ENCODE peak calls at places on chromosomes 2 and 18, in five cellular contexts. T is SK-N-SH, Q is HepG2, A is K562, Z is H1. K is an unnamed sample.

GRCh38 chr2:30475542-30475941 is 28.5 kb downstream of the LCLAT1 start:
- DNase-seq in Z (no peak), T (no peak), A (no peak), Q (no peak), K (no peak)

GRCh38 chr2:11681722-11682589 is 12.0 kb upstream of the NTSR2 start:
- DNase-seq in A (peak), Q (peak), T (peak), Z (no peak), K (no peak)

GRCh38 chr2:183903026-183903425 is 695.3 kb upstream of the ZNF804A start:
- DNase-seq in Z (no peak), A (no peak), T (no peak), Q (no peak), K (no peak)

GRCh38 chr2:71500426-71501079 is 47.2 kb downstream of the DYSF start:
- DNase-seq in A (no peak), Z (no peak), T (no peak), Q (no peak), K (no peak)

GRCh38 chr2:59312967-59313943 is 1072.1 kb upstream of the FANCL start:
- DNase-seq in Z (no peak), T (no peak), A (no peak), Q (no peak), K (no peak)

GRCh38 chr2:7706791-7707190 is 789.6 kb downstream of the RNF144A start:
- DNase-seq in Q (no peak), Z (no peak), A (no peak), T (no peak), K (no peak)

GRCh38 chr2:240603081-240603835 is 16.7 kb downstream of the CAPN10 start:
- DNase-seq in A (no peak), Q (no peak), T (no peak), Z (no peak), K (no peak)

GRCh38 chr2:231711677-231712461 is 3.5 kb downstream of the PTMA start:
- DNase-seq in Z (no peak), T (no peak), Q (no peak), A (no peak), K (no peak)

GRCh38 chr2:121376851-121377250 is 91.8 kb upstream of the TFCP2L1 start:
- DNase-seq in Z (no peak), T (no peak), A (no peak), Q (no peak), K (no peak)

GRCh38 chr18:12990662-12990976 is 543 bp upstream of the CEP192 start:
- DNase-seq in Q (peak), T (no peak), Z (no peak), A (no peak), K (no peak)

GRCh38 chr2:64711260-64711659 is 57.5 kb upstream of the SERTAD2 start:
- DNase-seq in Z (no peak), Q (no peak), A (no peak), T (no peak), K (no peak)

GRCh38 chr2:21040468-21041377 is 3.1 kb downstream of the APOB start:
- DNase-seq in Z (no peak), A (no peak), T (no peak), Q (no peak), K (no peak)

GRCh38 chr2:70203086-70203485 is 12.3 kb upstream of the C2orf42 start:
- DNase-seq in Q (no peak), T (no peak), Z (no peak), A (no peak), K (no peak)

GRCh38 chr18:55588001-55588875 is at the start of gene TCF4:
- DNase-seq in A (peak), Q (no peak), Z (no peak), T (peak), K (no peak)

GRCh38 chr2:2901384-2902345 is 476.0 kb downstream of the EIPR1 start:
- DNase-seq in Q (peak), A (no peak), Z (no peak), T (no peak), K (peak)

GRCh38 chr2:67854103-67854502 is 208.7 kb downstream of the C1D start:
- DNase-seq in Q (no peak), A (no peak), Z (no peak), T (peak), K (no peak)

GRCh38 chr2:79178073-79178720 is 18.6 kb upstream of the REG3A start:
- DNase-seq in A (no peak), T (no peak), Z (no peak), Q (no peak), K (no peak)

GRCh38 chr2:31107588-31108300 is 30.5 kb downstream of the GALNT14 start:
- DNase-seq in T (no peak), Z (no peak), A (no peak), Q (no peak), K (no peak)

GRCh38 chr2:85523062-85523905 is 15.7 kb upstream of the MAT2A start:
- DNase-seq in Q (no peak), A (no peak), Z (no peak), T (no peak), K (no peak)

GRCh38 chr2:164840930-164841718 is 499 bp downstream of the COBLL1 start:
- DNase-seq in Z (no peak), Q (peak), T (peak), A (peak), K (no peak)

GRCh38 chr18:72375628-72376027 is 168.5 kb downstream of the CBLN2 start:
- DNase-seq in T (no peak), A (no peak), Z (no peak), Q (no peak), K (no peak)

GRCh38 chr2:177692828-177693269 is 300.3 kb downstream of the AGPS start:
- DNase-seq in T (no peak), Q (no peak), A (no peak), Z (no peak), K (no peak)

GRCh38 chr2:217797661-217798069 is 205.1 kb downstream of the TNS1 start:
- DNase-seq in T (peak), Z (no peak), Q (no peak), A (peak), K (no peak)

GRCh38 chr2:223952280-223952968 is 4.8 kb upstream of the MRPL44 start:
- DNase-seq in Q (no peak), T (no peak), A (no peak), Z (no peak), K (no peak)

GRCh38 chr2:190653231-190653630 is 4.3 kb downstream of the NAB1 start:
- DNase-seq in Q (no peak), Z (no peak), T (no peak), A (no peak), K (no peak)

GRCh38 chr2:207219716-207220414 is 54.1 kb upstream of the KLF7 start:
- DNase-seq in A (no peak), Q (no peak), Z (no peak), T (no peak), K (no peak)

GRCh38 chr2:100641115-100641415 is 78.3 kb downstream of the PDCL3 start:
- DNase-seq in A (no peak), Z (no peak), Q (no peak), T (no peak), K (no peak)

GRCh38 chr2:65061146-65061909 is 5.1 kb downstream of the CEP68 start:
- DNase-seq in Q (no peak), T (no peak), Z (no peak), A (no peak), K (no peak)

GRCh38 chr2:217501887-217502286 is 500.9 kb downstream of the TNS1 start:
- DNase-seq in A (no peak), Z (no peak), Q (no peak), T (no peak), K (no peak)

GRCh38 chr2:204608261-204608660 is 63.0 kb downstream of the PARD3B start:
- DNase-seq in Z (no peak), A (no peak), Q (no peak), T (no peak), K (no peak)

GRCh38 chr2:119294671-119295070 is 71.0 kb downstream of the STEAP3 start:
- DNase-seq in Q (no peak), Z (no peak), A (no peak), T (no peak), K (no peak)

GRCh38 chr18:50674307-50674706 is 114.4 kb downstream of the MAPK4 start:
- DNase-seq in Q (no peak), T (no peak), Z (no peak), A (no peak), K (no peak)

GRCh38 chr2:75379811-75380210 is 180.5 kb upstream of the TACR1 start:
- DNase-seq in T (no peak), Z (no peak), A (no peak), Q (no peak), K (no peak)

GRCh38 chr2:75500633-75501032 is 60.1 kb downstream of the EVA1A start:
- DNase-seq in T (no peak), A (no peak), Z (no peak), Q (no peak), K (no peak)

GRCh38 chr18:3889803-3890202 is 439.8 kb downstream of the TGIF1 start:
- DNase-seq in Z (no peak), T (no peak), Q (peak), A (no peak), K (no peak)

DNA sequence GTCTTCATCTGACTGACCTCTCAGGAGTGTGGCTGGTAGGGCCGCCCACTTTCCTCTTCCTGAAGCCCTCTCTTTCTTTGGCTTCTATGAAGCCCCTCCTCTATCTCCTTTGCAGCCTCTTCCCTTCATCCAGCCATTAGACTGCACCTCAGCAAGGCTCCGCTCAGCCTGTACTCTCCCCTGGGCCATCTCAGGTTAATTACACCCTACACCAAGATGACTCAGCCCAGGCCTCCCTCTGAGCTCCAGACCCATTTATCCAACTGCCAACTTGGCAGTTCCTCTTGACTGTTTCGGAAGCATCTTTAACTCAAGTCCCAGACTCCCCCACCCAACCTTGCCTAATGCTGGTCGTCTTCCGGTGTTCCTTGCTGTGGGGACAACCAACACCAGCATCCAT is 5.8 kb upstream of the WNT6 start:
- DNase-seq in Q (no peak), Z (no peak), A (no peak), T (no peak), K (no peak)
- TF ChIP-seq EP300 in Q (no peak), Z (no peak), A (no peak), T (no peak), K (no peak)

GRCh38 chr2:32403782-32404181 is 47.0 kb downstream of the BIRC6 start:
- DNase-seq in Z (no peak), Q (no peak), T (no peak), A (no peak), K (no peak)

GRCh38 chr2:32399221-32399620 is 42.4 kb downstream of the BIRC6 start:
- DNase-seq in A (no peak), Z (no peak), Q (no peak), T (no peak), K (no peak)

GRCh38 chr2:32402087-32402486 is 45.3 kb downstream of the BIRC6 start:
- DNase-seq in Z (no peak), A (no peak), Q (no peak), T (no peak), K (no peak)

DNA sequence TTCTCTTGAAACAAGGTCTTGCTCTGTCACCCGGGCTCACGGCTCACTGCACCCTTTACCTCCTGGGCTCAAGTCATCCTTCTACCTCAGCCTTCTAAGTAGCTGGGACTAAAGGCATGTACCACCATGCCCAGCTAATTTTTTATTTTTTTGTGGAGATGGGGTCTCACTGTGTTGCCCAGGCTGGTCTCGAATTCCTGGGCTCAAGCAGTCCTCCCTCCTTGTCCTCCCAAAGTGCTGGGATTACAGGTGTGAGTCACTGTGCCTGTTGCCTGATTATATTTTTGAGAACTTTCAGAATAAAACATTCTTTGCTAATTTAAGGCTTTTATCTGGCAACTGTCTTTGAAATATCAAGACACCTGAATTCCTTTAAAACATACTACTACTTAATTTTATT is 47.9 kb downstream of the BIRC6 start:
- DNase-seq in Q (no peak), T (no peak), A (no peak), Z (no peak), K (no peak)
- H3K9ac ChIP-seq in Q (no peak), T (no peak), A (no peak), Z (no peak), K (no peak)

DNA sequence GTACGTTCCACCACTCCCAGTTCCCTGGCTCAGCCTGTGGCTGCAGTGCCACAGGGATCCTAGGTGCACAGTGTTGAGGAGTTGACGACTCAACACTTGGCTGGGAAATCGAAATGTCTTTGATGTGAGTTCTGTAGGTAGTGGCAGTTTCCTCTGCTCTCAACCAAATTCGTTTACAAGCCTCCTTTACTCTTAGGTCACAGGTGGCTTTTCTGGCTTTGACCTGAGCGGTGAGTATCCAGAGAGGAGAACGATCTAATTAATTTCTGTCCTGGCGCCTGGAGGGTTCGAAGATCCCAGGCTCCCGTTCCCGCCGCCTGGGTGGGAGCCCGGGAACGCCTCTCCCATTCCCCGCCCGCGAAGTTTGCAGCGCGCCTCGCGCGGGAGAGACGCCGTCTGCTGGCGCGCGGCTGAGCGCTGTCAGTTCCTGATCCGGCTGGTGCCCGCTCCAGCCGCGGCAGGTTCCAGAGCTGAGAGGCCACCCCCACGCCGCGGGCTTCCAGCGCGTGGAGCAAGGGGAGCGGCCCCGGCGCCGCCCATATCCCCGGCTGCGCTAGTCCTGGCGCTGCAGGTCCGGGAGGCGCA is at the start of gene LAMA3:
- DNase-seq in Q (no peak), Z (no peak), A (no peak), T (peak), K (no peak)
- TF ChIP-seq EP300 in Q (no peak), Z (no peak), A (no peak), T (no peak), K (no peak)

GRCh38 chr2:160667811-160668210 is 174.2 kb upstream of the RBMS1 start:
- DNase-seq in Z (no peak), T (no peak), Q (no peak), A (no peak), K (no peak)
- H3K9ac ChIP-seq in Z (no peak), T (no peak), Q (no peak), A (no peak), K (no peak)

DNA sequence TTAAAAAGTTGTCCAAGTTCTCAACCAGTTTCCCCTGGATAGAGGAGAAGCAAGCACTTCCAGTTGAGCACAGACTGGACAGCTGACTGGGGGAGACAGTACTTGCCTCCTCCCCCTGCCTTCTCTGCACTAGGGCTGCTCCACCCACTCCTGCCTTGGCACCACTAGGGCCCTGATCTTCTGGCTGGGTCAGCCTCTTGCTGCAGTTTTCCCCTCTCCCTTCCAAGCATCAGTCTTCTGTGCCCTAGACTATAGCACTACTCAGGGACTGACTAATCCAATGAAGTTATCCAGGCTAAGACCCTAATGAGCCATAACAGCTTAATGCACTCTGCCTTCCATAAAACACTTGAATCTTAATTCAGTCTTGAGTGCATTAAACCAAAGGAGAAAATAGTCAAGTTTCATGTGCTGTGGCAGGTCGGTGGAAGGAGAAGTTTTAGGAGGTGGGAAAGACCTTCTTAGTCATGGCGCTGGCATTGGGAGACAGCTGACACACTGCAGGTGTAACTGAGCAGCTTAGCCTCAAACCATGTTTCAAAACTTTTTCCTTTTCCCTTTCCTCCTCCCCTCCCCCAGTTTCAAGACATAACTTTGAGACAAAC is 95.7 kb downstream of the BIN1 start:
- DNase-seq in A (no peak), T (no peak), Q (no peak), Z (no peak), K (no peak)
- TF ChIP-seq EP300 in A (no peak), T (no peak), Q (no peak), Z (no peak), K (no peak)

DNA sequence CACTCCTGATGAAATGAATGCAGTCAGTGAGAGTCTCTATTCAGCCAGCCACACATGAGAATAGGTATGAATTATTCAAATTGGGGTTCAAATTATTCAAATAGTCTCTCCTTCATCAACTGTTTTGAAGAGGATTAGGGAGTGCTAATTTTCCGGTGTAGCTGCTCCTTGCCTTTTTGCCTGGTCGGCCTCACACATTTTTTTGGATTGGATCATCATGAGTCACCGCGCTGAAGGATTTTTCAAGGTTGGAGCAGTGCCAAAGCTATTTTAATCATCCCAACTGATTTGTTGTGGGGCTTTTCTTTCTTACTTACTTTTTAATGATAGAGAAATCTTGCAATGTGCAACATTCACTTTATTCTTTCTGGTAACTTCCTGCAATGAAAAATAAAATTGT is 2.4 kb upstream of the DTNA start:
- DNase-seq in Z (no peak), Q (no peak), A (no peak), T (no peak), K (no peak)
- H3K9ac ChIP-seq in Z (no peak), Q (no peak), A (no peak), T (peak), K (no peak)

GRCh38 chr2:63588385-63589147 is at the start of the genes MDH1 and WDPCP:
- DNase-seq in Q (peak), Z (peak), T (peak), A (peak), K (peak)
- TF ChIP-seq EP300 in Q (peak), Z (peak), T (no peak), A (no peak), K (no peak)

GRCh38 chr18:25451077-25451658 is 99.2 kb upstream of the ZNF521 start:
- DNase-seq in Z (no peak), A (no peak), T (no peak), Q (no peak), K (no peak)
- H3K9ac ChIP-seq in Z (no peak), A (no peak), T (no peak), Q (no peak), K (no peak)

GRCh38 chr2:215796160-215796559 is 217.2 kb downstream of the MREG start:
- DNase-seq in Z (no peak), Q (no peak), A (no peak), T (peak), K (no peak)

GRCh38 chr2:215790548-215791421 is 222.6 kb downstream of the MREG start:
- DNase-seq in Q (no peak), T (no peak), A (no peak), Z (no peak), K (no peak)

GRCh38 chr2:215791481-215791937 is 221.8 kb downstream of the MREG start:
- DNase-seq in T (no peak), Z (no peak), A (no peak), Q (peak), K (no peak)

GRCh38 chr2:215794829-215795546 is 218.4 kb downstream of the MREG start:
- DNase-seq in Q (peak), A (no peak), T (no peak), Z (peak), K (no peak)

DNA sequence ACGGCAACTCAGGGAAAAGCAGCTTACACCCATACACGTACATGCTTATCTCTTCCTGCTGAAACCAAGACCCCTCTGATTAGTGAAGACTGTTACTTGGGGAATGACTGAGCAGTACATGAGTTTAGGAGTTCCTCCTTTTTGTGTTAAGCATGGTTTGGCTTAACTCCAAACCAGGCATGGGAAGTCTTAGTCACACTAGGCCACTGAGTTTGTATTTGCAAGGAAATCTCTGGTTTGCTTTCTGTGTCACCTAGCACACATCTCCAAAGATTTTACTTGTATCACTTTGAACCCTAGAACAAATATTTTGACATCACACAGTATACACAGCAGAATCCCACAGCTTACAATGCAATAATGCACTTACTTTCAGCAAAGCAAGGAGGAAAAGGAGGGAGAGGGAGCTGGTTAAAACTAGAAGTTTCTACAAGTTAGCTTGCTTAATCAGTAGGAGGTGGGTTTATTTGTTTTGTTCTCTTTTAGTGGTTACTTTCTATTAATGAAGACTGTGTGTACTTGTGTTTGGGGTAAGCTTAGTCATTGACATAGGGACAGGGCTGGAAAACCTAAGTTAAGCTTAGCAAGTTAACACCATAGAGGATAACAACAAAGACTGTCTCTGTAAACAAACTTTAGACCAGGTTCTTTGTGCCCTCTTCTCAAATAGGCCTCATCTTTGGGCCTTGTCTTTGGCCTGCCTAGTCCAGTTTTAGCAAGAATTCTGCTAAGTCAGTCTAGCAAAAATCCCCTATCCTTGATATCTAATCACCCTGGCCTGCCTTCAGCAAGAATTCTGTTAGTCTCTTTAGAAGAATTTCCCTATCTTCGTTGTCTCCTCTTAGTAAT is 219.4 kb downstream of the MREG start:
- DNase-seq in T (no peak), Q (peak), A (peak), Z (no peak), K (peak)
- TF ChIP-seq EP300 in T (no peak), Q (peak), A (peak), Z (no peak), K (no peak)

K was measured in GM12878.